ENCODE peak calls at places on chromosomes 13 and 19, in four cellular contexts. I is activated naive CD8-positive, alpha-beta T cell treated with anti-CD3 and anti-CD28 coated beads, Interleukin-2, amount 50 U/mL, for 24 hours; F is H9; O is iris pigment epithelial cell. L is an unnamed sample.

GRCh38 chr13:95569966-95570365 is 17.4 kb downstream of the CLDN10 start:
- DNase-seq in O (no peak), I (no peak), F (no peak), L (no peak)

GRCh38 chr13:45615501-45616101 is at the start of gene ERICH6B:
- DNase-seq in O (peak), F (peak), I (peak), L (no peak)

GRCh38 chr19:41808663-41809566 is 12.5 kb downstream of the CEACAM3 start:
- DNase-seq in I (no peak), O (no peak), F (no peak), L (no peak)

GRCh38 chr13:30479154-30479553 is 13.4 kb upstream of the HMGB1 start:
- DNase-seq in I (no peak), O (no peak), F (no peak), L (no peak)

GRCh38 chr19:50415661-50416033 is 3.1 kb upstream of the SPIB start:
- DNase-seq in F (peak), O (no peak), I (peak), L (no peak)

GRCh38 chr19:38564981-38565685 is 52.6 kb downstream of the MAP4K1 start:
- DNase-seq in F (peak), O (no peak), I (peak), L (no peak)

GRCh38 chr19:37572203-37572602 is 22.4 kb downstream of the ZNF571 start:
- DNase-seq in F (no peak), O (peak), I (no peak), L (no peak)

GRCh38 chr19:40611096-40611495 is 9.9 kb downstream of the LTBP4 start:
- DNase-seq in O (no peak), F (peak), I (no peak), L (no peak)

GRCh38 chr13:27919299-27919933 is 384 bp upstream of the PDX1 start:
- DNase-seq in O (no peak), I (no peak), F (no peak), L (no peak)

GRCh38 chr13:105665284-105665683 is 870.2 kb downstream of the EFNB2 start:
- DNase-seq in F (no peak), I (no peak), O (peak), L (no peak)

GRCh38 chr13:98888222-98888889 is 89.5 kb downstream of the DOCK9 start:
- DNase-seq in I (no peak), F (no peak), O (no peak), L (no peak)